ENCODE peak calls at places on chromosomes 12 and 14, in ten cellular contexts. One of them, this sample, is unnamed.

GRCh38 chr14:32820182-32820581 is 118.5 kb upstream of the NPAS3 start:
- DNase-seq in adipocyte: peak
- DNase-seq in mammary epithelial cell: no peak
- DNase-seq in H1: no peak
- DNase-seq in fibroblast of lung: no peak
- DNase-seq in GM12878: no peak
- DNase-seq in IMR-90: no peak
- DNase-seq in HCT116: no peak
- DNase-seq in endothelial cell of umbilical vein: no peak
- DNase-seq in Karpas-422: no peak
- DNase-seq in this sample: no peak

GRCh38 chr12:13780453-13780852 is 200.9 kb downstream of the GRIN2B start:
- DNase-seq in adipocyte: no peak
- DNase-seq in mammary epithelial cell: no peak
- DNase-seq in H1: no peak
- DNase-seq in fibroblast of lung: peak
- DNase-seq in GM12878: no peak
- DNase-seq in IMR-90: no peak
- DNase-seq in HCT116: no peak
- DNase-seq in endothelial cell of umbilical vein: no peak
- DNase-seq in Karpas-422: no peak
- DNase-seq in this sample: no peak

GRCh38 chr12:31715283-31715825 is 13.5 kb downstream of the AMN1 start:
- DNase-seq in adipocyte: no peak
- DNase-seq in mammary epithelial cell: no peak
- DNase-seq in H1: no peak
- DNase-seq in fibroblast of lung: peak
- DNase-seq in GM12878: peak
- DNase-seq in IMR-90: peak
- DNase-seq in HCT116: no peak
- DNase-seq in endothelial cell of umbilical vein: peak
- DNase-seq in Karpas-422: peak
- DNase-seq in this sample: no peak

GRCh38 chr12:108338915-108339657 is at the start of gene CMKLR1:
- DNase-seq in adipocyte: peak
- DNase-seq in mammary epithelial cell: no peak
- DNase-seq in H1: no peak
- DNase-seq in fibroblast of lung: no peak
- DNase-seq in GM12878: no peak
- DNase-seq in IMR-90: no peak
- DNase-seq in HCT116: no peak
- DNase-seq in endothelial cell of umbilical vein: no peak
- DNase-seq in Karpas-422: no peak
- DNase-seq in this sample: peak

GRCh38 chr12:66160704-66161103 is 9.1 kb downstream of the TMBIM4 start:
- DNase-seq in adipocyte: no peak
- DNase-seq in mammary epithelial cell: no peak
- DNase-seq in H1: no peak
- DNase-seq in fibroblast of lung: no peak
- DNase-seq in GM12878: no peak
- DNase-seq in IMR-90: no peak
- DNase-seq in HCT116: no peak
- DNase-seq in endothelial cell of umbilical vein: no peak
- DNase-seq in Karpas-422: no peak
- DNase-seq in this sample: no peak

GRCh38 chr12:1553987-1554982 is 40.1 kb downstream of the FBXL14 start:
- DNase-seq in adipocyte: no peak
- DNase-seq in mammary epithelial cell: no peak
- DNase-seq in H1: no peak
- DNase-seq in fibroblast of lung: no peak
- DNase-seq in GM12878: peak
- DNase-seq in IMR-90: no peak
- DNase-seq in HCT116: no peak
- DNase-seq in endothelial cell of umbilical vein: no peak
- DNase-seq in Karpas-422: peak
- DNase-seq in this sample: no peak

GRCh38 chr12:31004666-31005065 is 69.0 kb upstream of the DDX11 start:
- DNase-seq in adipocyte: no peak
- DNase-seq in mammary epithelial cell: no peak
- DNase-seq in H1: no peak
- DNase-seq in fibroblast of lung: no peak
- DNase-seq in GM12878: no peak
- DNase-seq in IMR-90: no peak
- DNase-seq in HCT116: no peak
- DNase-seq in endothelial cell of umbilical vein: no peak
- DNase-seq in Karpas-422: no peak
- DNase-seq in this sample: no peak

GRCh38 chr14:35068238-35069012 is 22.4 kb downstream of the FAM177A1 start:
- DNase-seq in adipocyte: no peak
- DNase-seq in mammary epithelial cell: peak
- DNase-seq in H1: no peak
- DNase-seq in fibroblast of lung: no peak
- DNase-seq in GM12878: no peak
- DNase-seq in IMR-90: peak
- DNase-seq in HCT116: no peak
- DNase-seq in endothelial cell of umbilical vein: no peak
- DNase-seq in Karpas-422: no peak
- DNase-seq in this sample: no peak

GRCh38 chr12:62789856-62790255 is 145.1 kb downstream of the PPM1H start:
- DNase-seq in adipocyte: no peak
- DNase-seq in mammary epithelial cell: no peak
- DNase-seq in H1: no peak
- DNase-seq in fibroblast of lung: no peak
- DNase-seq in GM12878: no peak
- DNase-seq in IMR-90: no peak
- DNase-seq in HCT116: no peak
- DNase-seq in endothelial cell of umbilical vein: peak
- DNase-seq in Karpas-422: no peak
- DNase-seq in this sample: no peak

GRCh38 chr14:99475179-99475578 is 5.5 kb downstream of the SETD3 start:
- DNase-seq in adipocyte: peak
- DNase-seq in mammary epithelial cell: no peak
- DNase-seq in H1: no peak
- DNase-seq in fibroblast of lung: peak
- DNase-seq in GM12878: no peak
- DNase-seq in IMR-90: no peak
- DNase-seq in HCT116: no peak
- DNase-seq in endothelial cell of umbilical vein: no peak
- DNase-seq in Karpas-422: no peak
- DNase-seq in this sample: no peak

GRCh38 chr12:114167431-114167830 is 201.3 kb upstream of the RBM19 start:
- DNase-seq in adipocyte: no peak
- DNase-seq in mammary epithelial cell: no peak
- DNase-seq in H1: no peak
- DNase-seq in fibroblast of lung: peak
- DNase-seq in GM12878: no peak
- DNase-seq in IMR-90: peak
- DNase-seq in HCT116: no peak
- DNase-seq in endothelial cell of umbilical vein: no peak
- DNase-seq in Karpas-422: no peak
- DNase-seq in this sample: no peak
- H3K9ac ChIP-seq in adipocyte: no peak
- H3K9ac ChIP-seq in mammary epithelial cell: no peak
- H3K9ac ChIP-seq in H1: no peak
- H3K9ac ChIP-seq in fibroblast of lung: no peak
- H3K9ac ChIP-seq in GM12878: no peak
- H3K9ac ChIP-seq in IMR-90: no peak
- H3K9ac ChIP-seq in HCT116: no peak
- H3K9ac ChIP-seq in endothelial cell of umbilical vein: no peak
- H3K9ac ChIP-seq in Karpas-422: no peak
- H3K9ac ChIP-seq in this sample: no peak

GRCh38 chr12:14962180-14962579 is 779 bp upstream of the ARHGDIB start:
- DNase-seq in adipocyte: no peak
- DNase-seq in mammary epithelial cell: no peak
- DNase-seq in H1: no peak
- DNase-seq in fibroblast of lung: no peak
- DNase-seq in GM12878: no peak
- DNase-seq in IMR-90: no peak
- DNase-seq in HCT116: no peak
- DNase-seq in endothelial cell of umbilical vein: peak
- DNase-seq in Karpas-422: peak
- DNase-seq in this sample: no peak

GRCh38 chr12:14962797-14963196 is 1.4 kb upstream of the ARHGDIB start:
- DNase-seq in adipocyte: no peak
- DNase-seq in mammary epithelial cell: no peak
- DNase-seq in H1: no peak
- DNase-seq in fibroblast of lung: no peak
- DNase-seq in GM12878: no peak
- DNase-seq in IMR-90: no peak
- DNase-seq in HCT116: no peak
- DNase-seq in endothelial cell of umbilical vein: no peak
- DNase-seq in Karpas-422: peak
- DNase-seq in this sample: peak

GRCh38 chr12:14960548-14961465 is 594 bp downstream of the ARHGDIB start:
- DNase-seq in adipocyte: peak
- DNase-seq in mammary epithelial cell: peak
- DNase-seq in H1: no peak
- DNase-seq in fibroblast of lung: peak
- DNase-seq in GM12878: no peak
- DNase-seq in IMR-90: peak
- DNase-seq in HCT116: no peak
- DNase-seq in endothelial cell of umbilical vein: peak
- DNase-seq in Karpas-422: peak
- DNase-seq in this sample: peak

GRCh38 chr12:14959916-14960315 is 1.5 kb downstream of the ARHGDIB start:
- DNase-seq in adipocyte: no peak
- DNase-seq in mammary epithelial cell: no peak
- DNase-seq in H1: no peak
- DNase-seq in fibroblast of lung: no peak
- DNase-seq in GM12878: no peak
- DNase-seq in IMR-90: no peak
- DNase-seq in HCT116: no peak
- DNase-seq in endothelial cell of umbilical vein: peak
- DNase-seq in Karpas-422: no peak
- DNase-seq in this sample: no peak

GRCh38 chr12:14961466-14962155 is at the start of gene ARHGDIB:
- DNase-seq in adipocyte: no peak
- DNase-seq in mammary epithelial cell: no peak
- DNase-seq in H1: no peak
- DNase-seq in fibroblast of lung: no peak
- DNase-seq in GM12878: peak
- DNase-seq in IMR-90: no peak
- DNase-seq in HCT116: no peak
- DNase-seq in endothelial cell of umbilical vein: peak
- DNase-seq in Karpas-422: peak
- DNase-seq in this sample: peak
- H3K9ac ChIP-seq in adipocyte: peak
- H3K9ac ChIP-seq in mammary epithelial cell: peak
- H3K9ac ChIP-seq in H1: no peak
- H3K9ac ChIP-seq in fibroblast of lung: no peak
- H3K9ac ChIP-seq in GM12878: peak
- H3K9ac ChIP-seq in IMR-90: no peak
- H3K9ac ChIP-seq in HCT116: no peak
- H3K9ac ChIP-seq in endothelial cell of umbilical vein: peak
- H3K9ac ChIP-seq in Karpas-422: peak
- H3K9ac ChIP-seq in this sample: peak

GRCh38 chr14:45135659-45136314 is at the start of gene FANCM:
- DNase-seq in adipocyte: peak
- DNase-seq in mammary epithelial cell: peak
- DNase-seq in H1: peak
- DNase-seq in fibroblast of lung: peak
- DNase-seq in GM12878: peak
- DNase-seq in IMR-90: peak
- DNase-seq in HCT116: peak
- DNase-seq in endothelial cell of umbilical vein: peak
- DNase-seq in Karpas-422: peak
- DNase-seq in this sample: peak
- H3K9ac ChIP-seq in adipocyte: peak
- H3K9ac ChIP-seq in mammary epithelial cell: peak
- H3K9ac ChIP-seq in H1: peak
- H3K9ac ChIP-seq in fibroblast of lung: peak
- H3K9ac ChIP-seq in GM12878: peak
- H3K9ac ChIP-seq in IMR-90: peak
- H3K9ac ChIP-seq in HCT116: peak
- H3K9ac ChIP-seq in endothelial cell of umbilical vein: peak
- H3K9ac ChIP-seq in Karpas-422: peak
- H3K9ac ChIP-seq in this sample: peak

GRCh38 chr14:79570648-79571047 is 640.7 kb downstream of the DIO2 start:
- DNase-seq in adipocyte: no peak
- DNase-seq in mammary epithelial cell: no peak
- DNase-seq in H1: no peak
- DNase-seq in fibroblast of lung: no peak
- DNase-seq in GM12878: no peak
- DNase-seq in IMR-90: no peak
- DNase-seq in HCT116: no peak
- DNase-seq in endothelial cell of umbilical vein: no peak
- DNase-seq in Karpas-422: no peak
- DNase-seq in this sample: no peak
- H3K9ac ChIP-seq in adipocyte: no peak
- H3K9ac ChIP-seq in mammary epithelial cell: no peak
- H3K9ac ChIP-seq in H1: no peak
- H3K9ac ChIP-seq in fibroblast of lung: no peak
- H3K9ac ChIP-seq in GM12878: no peak
- H3K9ac ChIP-seq in IMR-90: no peak
- H3K9ac ChIP-seq in HCT116: no peak
- H3K9ac ChIP-seq in endothelial cell of umbilical vein: no peak
- H3K9ac ChIP-seq in Karpas-422: no peak
- H3K9ac ChIP-seq in this sample: no peak

GRCh38 chr12:4991801-4992200 is 51.9 kb upstream of the KCNA5 start:
- DNase-seq in adipocyte: no peak
- DNase-seq in mammary epithelial cell: no peak
- DNase-seq in H1: no peak
- DNase-seq in fibroblast of lung: no peak
- DNase-seq in GM12878: no peak
- DNase-seq in IMR-90: no peak
- DNase-seq in HCT116: no peak
- DNase-seq in endothelial cell of umbilical vein: no peak
- DNase-seq in Karpas-422: no peak
- DNase-seq in this sample: no peak
- H3K9ac ChIP-seq in adipocyte: no peak
- H3K9ac ChIP-seq in mammary epithelial cell: no peak
- H3K9ac ChIP-seq in H1: no peak
- H3K9ac ChIP-seq in fibroblast of lung: no peak
- H3K9ac ChIP-seq in GM12878: no peak
- H3K9ac ChIP-seq in IMR-90: no peak
- H3K9ac ChIP-seq in HCT116: no peak
- H3K9ac ChIP-seq in endothelial cell of umbilical vein: no peak
- H3K9ac ChIP-seq in Karpas-422: no peak
- H3K9ac ChIP-seq in this sample: no peak

GRCh38 chr14:103543721-103544626 is 15.0 kb downstream of the TRMT61A start:
- DNase-seq in adipocyte: no peak
- DNase-seq in mammary epithelial cell: no peak
- DNase-seq in H1: no peak
- DNase-seq in fibroblast of lung: no peak
- DNase-seq in GM12878: no peak
- DNase-seq in IMR-90: no peak
- DNase-seq in HCT116: no peak
- DNase-seq in endothelial cell of umbilical vein: no peak
- DNase-seq in Karpas-422: no peak
- DNase-seq in this sample: no peak
- H3K9ac ChIP-seq in adipocyte: peak
- H3K9ac ChIP-seq in mammary epithelial cell: no peak
- H3K9ac ChIP-seq in H1: peak
- H3K9ac ChIP-seq in fibroblast of lung: peak
- H3K9ac ChIP-seq in GM12878: no peak
- H3K9ac ChIP-seq in IMR-90: no peak
- H3K9ac ChIP-seq in HCT116: no peak
- H3K9ac ChIP-seq in endothelial cell of umbilical vein: no peak
- H3K9ac ChIP-seq in Karpas-422: no peak
- H3K9ac ChIP-seq in this sample: no peak

This sample was measured in DND-41.